ENCODE peak calls at places on chromosome 1, in four cellular contexts. One of them, this sample, is unnamed.

GRCh38 chr1:39105841-39106765 is 80.0 kb downstream of the NDUFS5 start:
- DNase-seq in RWPE1: peak
- DNase-seq in AG04450: no peak
- DNase-seq in NCI-H1694: no peak
- DNase-seq in this sample: no peak

GRCh38 chr1:215557504-215557903 is 9.6 kb upstream of the KCTD3 start:
- DNase-seq in AG04450: no peak
- DNase-seq in RWPE1: no peak
- DNase-seq in NCI-H1694: no peak
- DNase-seq in this sample: no peak

GRCh38 chr1:155962599-155963211 is 15.6 kb downstream of the ARHGEF2 start:
- DNase-seq in AG04450: no peak
- DNase-seq in NCI-H1694: no peak
- DNase-seq in RWPE1: no peak
- DNase-seq in this sample: no peak

GRCh38 chr1:156748670-156749428 is 2.6 kb downstream of the HDGF start:
- DNase-seq in RWPE1: no peak
- DNase-seq in AG04450: no peak
- DNase-seq in NCI-H1694: no peak
- DNase-seq in this sample: no peak

GRCh38 chr1:15027515-15027948 is 126.0 kb upstream of the TMEM51 start:
- DNase-seq in NCI-H1694: peak
- DNase-seq in RWPE1: peak
- DNase-seq in AG04450: no peak
- DNase-seq in this sample: no peak

GRCh38 chr1:218164111-218164929 is 120.8 kb upstream of the RRP15 start:
- DNase-seq in AG04450: no peak
- DNase-seq in RWPE1: no peak
- DNase-seq in NCI-H1694: peak
- DNase-seq in this sample: no peak

GRCh38 chr1:48644950-48645605 is 131.6 kb downstream of the BEND5 start:
- DNase-seq in NCI-H1694: peak
- DNase-seq in RWPE1: no peak
- DNase-seq in AG04450: no peak
- DNase-seq in this sample: no peak

GRCh38 chr1:21238141-21238800 is 52.0 kb downstream of the ECE1 start:
- DNase-seq in NCI-H1694: no peak
- DNase-seq in AG04450: no peak
- DNase-seq in RWPE1: peak
- DNase-seq in this sample: no peak

GRCh38 chr1:237814319-237814924 is 76.3 kb downstream of the ZP4 start:
- DNase-seq in NCI-H1694: peak
- DNase-seq in AG04450: no peak
- DNase-seq in RWPE1: no peak
- DNase-seq in this sample: no peak

GRCh38 chr1:111199881-111200801 is at the start of gene DENND2D:
- DNase-seq in RWPE1: no peak
- DNase-seq in AG04450: no peak
- DNase-seq in NCI-H1694: no peak
- DNase-seq in this sample: no peak

GRCh38 chr1:213231795-213232231 is 180.8 kb downstream of the RPS6KC1 start:
- DNase-seq in RWPE1: no peak
- DNase-seq in AG04450: no peak
- DNase-seq in NCI-H1694: no peak
- DNase-seq in this sample: no peak

GRCh38 chr1:40646385-40646784 is 19.1 kb downstream of the RIMS3 start:
- DNase-seq in NCI-H1694: no peak
- DNase-seq in RWPE1: no peak
- DNase-seq in AG04450: no peak
- DNase-seq in this sample: no peak

GRCh38 chr1:186164773-186165172 is 210.3 kb downstream of the TPR start:
- DNase-seq in RWPE1: no peak
- DNase-seq in AG04450: no peak
- DNase-seq in NCI-H1694: no peak
- DNase-seq in this sample: no peak

GRCh38 chr1:169193191-169193850 is 86.8 kb downstream of the ATP1B1 start:
- DNase-seq in NCI-H1694: peak
- DNase-seq in RWPE1: no peak
- DNase-seq in AG04450: no peak
- DNase-seq in this sample: no peak

GRCh38 chr1:51303751-51304196 is 26.6 kb downstream of the TTC39A start:
- DNase-seq in AG04450: no peak
- DNase-seq in NCI-H1694: no peak
- DNase-seq in RWPE1: no peak
- DNase-seq in this sample: no peak